ENCODE peak calls at places on chromosomes 11 and 22, in six cellular contexts. Z is Karpas-422, B is mesendoderm, V is adrenal gland, P is suprapubic skin, S is cardiac muscle cell. I is an unnamed sample.

GRCh38 chr22:31749636-31750364 is at the start of gene PRR14L:
- DNase-seq in Z (peak; percentile 99), B (peak; percentile 97), V (peak; percentile 98), P (peak; percentile 98), S (peak; percentile 97), I (peak; percentile 99)

GRCh38 chr11:16252373-16252772 is 104.0 kb downstream of the SOX6 start:
- DNase-seq in Z (no peak), B (peak; percentile 41), V (no peak), P (no peak), S (peak; percentile 6), I (peak; percentile 17)

GRCh38 chr11:17933710-17934109 is 79.1 kb downstream of the SERGEF start:
- DNase-seq in Z (no peak), B (peak; percentile 6), V (no peak), P (no peak), S (no peak), I (no peak)

GRCh38 chr11:2772544-2773031 is 72.8 kb upstream of the KCNQ1OT1 start:
- DNase-seq in Z (no peak), B (no peak), V (peak; percentile 22), P (peak; percentile 40), S (peak; percentile 32), I (no peak)

GRCh38 chr22:23288301-23289129 is 108.2 kb downstream of the BCR start:
- DNase-seq in Z (no peak), B (no peak), V (no peak), P (no peak), S (no peak), I (no peak)

GRCh38 chr11:33970984-33971466 is 79.1 kb upstream of the LMO2 start:
- DNase-seq in Z (peak; percentile 81), B (peak; percentile 75), V (peak; percentile 62), P (peak; percentile 62), S (peak; percentile 77), I (peak; percentile 73)

GRCh38 chr11:65014146-65014960 is at the start of gene ARL2:
- DNase-seq in Z (no peak), B (no peak), V (peak; percentile 54), P (peak; percentile 72), S (no peak), I (peak; percentile 75)

GRCh38 chr22:41507330-41508063 is 36.8 kb downstream of the POLR3H start:
- DNase-seq in Z (no peak), B (no peak), V (no peak), P (no peak), S (no peak), I (no peak)

GRCh38 chr22:31279821-31280496 is 12.3 kb downstream of the PIK3IP1 start:
- DNase-seq in Z (no peak), B (no peak), V (no peak), P (peak; percentile 17), S (no peak), I (no peak)

GRCh38 chr11:95138448-95138847 is 48.8 kb downstream of the ENDOD1 start:
- DNase-seq in Z (peak; percentile 85), B (no peak), V (no peak), P (no peak), S (peak; percentile 41), I (peak; percentile 33)

GRCh38 chr11:65066805-65067291 is 8.5 kb upstream of the NAALADL1 start:
- DNase-seq in Z (no peak), B (no peak), V (no peak), P (no peak), S (no peak), I (no peak)

GRCh38 chr11:44606472-44606871 is 41.0 kb downstream of the CD82 start:
- DNase-seq in Z (no peak), B (no peak), V (no peak), P (no peak), S (no peak), I (no peak)

GRCh38 chr22:20238567-20239062 is 29.5 kb downstream of the RTN4R start:
- DNase-seq in Z (peak; percentile 91), B (peak; percentile 75), V (peak; percentile 26), P (no peak), S (no peak), I (peak; percentile 69)

GRCh38 chr22:35054064-35054463 is 11.9 kb upstream of the ISX start:
- DNase-seq in Z (no peak), B (no peak), V (no peak), P (no peak), S (no peak), I (no peak)

GRCh38 chr22:42334875-42335512 is 64.5 kb upstream of the TCF20 start:
- DNase-seq in Z (no peak), B (no peak), V (no peak), P (no peak), S (no peak), I (no peak)

GRCh38 chr11:63912678-63913077 is 4.3 kb downstream of the RCOR2 start:
- DNase-seq in Z (no peak), B (no peak), V (no peak), P (no peak), S (no peak), I (no peak)

GRCh38 chr11:98772799-98773198 is 247.9 kb upstream of the CNTN5 start:
- DNase-seq in Z (no peak), B (no peak), V (no peak), P (no peak), S (no peak), I (no peak)

GRCh38 chr22:48264586-48264985 is 1502.1 kb downstream of the TBC1D22A start:
- DNase-seq in Z (no peak), B (no peak), V (no peak), P (no peak), S (no peak), I (no peak)

GRCh38 chr22:17772963-17773605 is 1.2 kb downstream of the BID start:
- DNase-seq in Z (no peak), B (no peak), V (no peak), P (no peak), S (peak; percentile 37), I (no peak)

GRCh38 chr22:33781396-33781795 is 138.9 kb downstream of the LARGE1 start:
- DNase-seq in Z (no peak), B (peak; percentile 55), V (no peak), P (no peak), S (peak; percentile 58), I (no peak)

GRCh38 chr11:43957571-43957970 is 15.1 kb downstream of the C11orf96 start:
- DNase-seq in Z (no peak), B (no peak), V (no peak), P (no peak), S (no peak), I (no peak)

GRCh38 chr11:74020537-74020936 is 11.7 kb upstream of the UCP3 start:
- DNase-seq in Z (peak; percentile 88), B (no peak), V (no peak), P (no peak), S (no peak), I (no peak)

GRCh38 chr11:73177380-73178091 is 35.4 kb upstream of the FCHSD2 start:
- DNase-seq in Z (no peak), B (no peak), V (peak; percentile 80), P (no peak), S (peak; percentile 60), I (no peak)

GRCh38 chr11:36214976-36215687 is 74.1 kb downstream of the COMMD9 start:
- DNase-seq in Z (no peak), B (no peak), V (no peak), P (no peak), S (no peak), I (peak; percentile 2)

GRCh38 chr11:128653828-128654231 is 40.0 kb upstream of the FLI1 start:
- DNase-seq in Z (no peak), B (peak; percentile 91), V (peak; percentile 28), P (peak; percentile 75), S (peak; percentile 30), I (peak; percentile 6)

GRCh38 chr11:45305874-45306623 is 19.9 kb upstream of the SYT13 start:
- DNase-seq in Z (no peak), B (no peak), V (no peak), P (no peak), S (no peak), I (no peak)

DNA sequence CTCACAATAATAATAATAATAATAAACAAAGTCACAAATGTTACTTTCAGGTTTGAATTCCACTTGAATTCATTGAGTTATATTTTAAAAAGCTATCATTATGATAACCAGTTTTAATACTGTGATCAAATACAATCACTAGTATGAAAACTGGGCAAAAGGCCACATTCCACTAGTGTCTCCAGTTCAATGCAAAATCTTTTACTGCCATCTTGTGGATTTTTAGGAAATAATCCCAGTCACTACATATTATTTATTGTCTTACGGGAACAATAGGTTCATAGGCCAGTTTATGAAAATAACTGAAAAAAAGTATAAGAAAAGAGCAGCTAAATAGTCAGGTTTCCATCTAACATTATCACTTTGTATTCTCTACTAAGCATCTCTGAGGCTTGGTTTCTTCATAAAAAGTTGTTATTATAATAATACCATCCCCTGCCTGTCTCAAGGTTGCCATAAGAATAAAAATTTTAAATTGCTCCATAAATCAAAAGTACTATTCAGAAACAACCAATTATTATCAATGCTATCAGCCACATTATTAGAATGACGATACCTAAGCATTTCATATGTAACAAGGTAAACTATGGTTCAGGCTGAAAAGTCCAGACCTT is 533.9 kb upstream of the CCDC90B start:
- DNase-seq in Z (peak; percentile 78), B (peak; percentile 55), V (no peak), P (no peak), S (peak; percentile 82), I (peak; percentile 60)
- H3K4me3 ChIP-seq in Z (no peak overlapping the region), B (no peak overlapping the region), V (no peak overlapping the region), P (no peak overlapping the region), S (no peak overlapping the region), I (no peak overlapping the region)

GRCh38 chr11:57650739-57651090 is 1.0 kb upstream of the YPEL4 start:
- DNase-seq in Z (no peak), B (peak; percentile 41), V (no peak), P (no peak), S (no peak), I (no peak)
- H3K4me3 ChIP-seq in Z (no peak overlapping the region), B (no peak overlapping the region), V (no peak overlapping the region), P (no peak overlapping the region), S (peak overlapping the region; percentile 26), I (no peak overlapping the region)

DNA sequence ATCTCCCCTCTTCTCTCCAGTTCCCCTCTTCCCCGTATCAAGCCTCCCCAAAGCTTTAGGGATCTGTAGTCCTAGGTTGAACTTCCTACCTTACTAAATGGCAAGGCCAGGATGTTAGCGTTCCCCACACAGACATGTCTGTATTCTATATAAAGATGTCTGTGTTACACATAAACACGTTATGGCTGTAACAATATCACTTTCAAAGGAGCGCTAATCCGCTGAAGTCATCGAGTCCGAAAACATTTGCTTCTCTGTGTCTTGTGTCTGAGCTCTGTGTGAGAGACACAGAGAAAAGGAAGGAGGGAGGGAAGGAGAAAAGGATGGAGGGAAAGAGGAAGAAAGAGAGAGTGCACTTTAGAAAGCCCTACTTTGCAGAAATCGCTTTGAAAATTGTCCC is 27.0 kb upstream of the WT1 start:
- DNase-seq in Z (no peak), B (no peak), V (no peak), P (no peak), S (no peak), I (no peak)
- H3K4me3 ChIP-seq in Z (no peak overlapping the region), B (no peak overlapping the region), V (no peak overlapping the region), P (no peak overlapping the region), S (no peak overlapping the region), I (no peak overlapping the region)

GRCh38 chr11:130732476-130732875 is 183.8 kb downstream of the SNX19 start:
- DNase-seq in Z (no peak), B (no peak), V (no peak), P (no peak), S (no peak), I (no peak)

GRCh38 chr11:130740819-130741218 is 175.5 kb downstream of the SNX19 start:
- DNase-seq in Z (no peak), B (no peak), V (no peak), P (no peak), S (no peak), I (no peak)

GRCh38 chr11:130737866-130738431 is 178.3 kb downstream of the SNX19 start:
- DNase-seq in Z (no peak), B (no peak), V (peak; percentile 75), P (no peak), S (peak; percentile 81), I (peak; percentile 95)

GRCh38 chr11:130738618-130739017 is 177.7 kb downstream of the SNX19 start:
- DNase-seq in Z (no peak), B (no peak), V (no peak), P (no peak), S (peak; percentile 25), I (no peak)

GRCh38 chr11:130737041-130737830 is 179.0 kb downstream of the SNX19 start:
- DNase-seq in Z (no peak), B (no peak), V (no peak), P (no peak), S (no peak), I (peak; percentile 3)
- H3K4me3 ChIP-seq in Z (no peak overlapping the region), B (no peak overlapping the region), V (no peak overlapping the region), P (no peak overlapping the region), S (no peak overlapping the region), I (no peak overlapping the region)